ENCODE peak calls at places on chromosomes 2 and 18, in six cellular contexts. X, W, B, N, H and Q are unnamed samples.

GRCh38 chr2:67985586-67985985 is 77.2 kb downstream of the C1D start:
- DNase-seq in W (no peak), N (no peak), H (no peak), B (no peak), X (no peak), Q (no peak)

GRCh38 chr2:11874861-11875260 is 128.4 kb downstream of the LPIN1 start:
- DNase-seq in H (no peak), W (no peak), N (peak; percentile 10), B (no peak), X (no peak), Q (no peak)

GRCh38 chr18:8820701-8821465 is 115.5 kb downstream of the MTCL1 start:
- DNase-seq in B (no peak), X (no peak), N (no peak), W (no peak), H (no peak), Q (no peak)

GRCh38 chr2:25632396-25632795 is 41.0 kb downstream of the DTNB start:
- DNase-seq in X (no peak), H (no peak), B (no peak), W (no peak), N (no peak), Q (no peak)

GRCh38 chr18:52228158-52228557 is 111.8 kb upstream of the DCC start:
- DNase-seq in W (no peak), B (no peak), N (no peak), H (no peak), X (no peak), Q (no peak)

GRCh38 chr2:207276858-207277257 is 111.1 kb upstream of the KLF7 start:
- DNase-seq in W (no peak), H (no peak), B (no peak), N (no peak), X (no peak), Q (no peak)

GRCh38 chr2:144014108-144014507 is 505.8 kb downstream of the ZEB2 start:
- DNase-seq in N (no peak), H (no peak), X (no peak), B (no peak), W (no peak), Q (no peak)

GRCh38 chr2:195706161-195706900 is 49.3 kb downstream of the SLC39A10 start:
- DNase-seq in W (no peak), N (no peak), B (no peak), X (no peak), H (no peak), Q (no peak)

GRCh38 chr18:37419866-37420265 is 145.7 kb downstream of the CELF4 start:
- DNase-seq in B (no peak), N (no peak), H (no peak), W (no peak), X (no peak), Q (no peak)

GRCh38 chr2:52613064-52613463 is 1154.5 kb upstream of the CHAC2 start:
- DNase-seq in W (no peak), B (no peak), N (no peak), H (no peak), X (no peak), Q (no peak)

GRCh38 chr2:232490221-232491138 is 2.8 kb upstream of the ECEL1 start:
- DNase-seq in W (no peak), B (no peak), H (peak; percentile 72), X (no peak), N (peak; percentile 56), Q (no peak)

GRCh38 chr2:238459081-238459629 is 32.4 kb downstream of the ASB1 start:
- DNase-seq in X (no peak), B (no peak), H (no peak), N (peak; percentile 90), W (no peak), Q (no peak)

GRCh38 chr2:71603851-71604708 is 150.7 kb downstream of the DYSF start:
- DNase-seq in H (peak; percentile 63), X (no peak), N (peak; percentile 54), W (no peak), B (no peak), Q (no peak)